ENCODE peak calls at places on chromosome 4, in ten cellular contexts. H, R, D, Y, S, B, F, X, P and A are unnamed samples.

GRCh38 chr4:165060938-165061337 is 7.3 kb downstream of the TRIM75 start:
- DNase-seq in S (peak; percentile 11), F (no peak), Y (no peak), R (no peak), P (peak; percentile 2), H (no peak), D (no peak), X (no peak), B (no peak), A (no peak)

GRCh38 chr4:54099959-54100606 is at the start of gene GSX2:
- DNase-seq in Y (no peak), X (no peak), D (no peak), R (no peak), B (no peak), S (no peak), P (no peak), H (no peak), F (no peak), A (peak; percentile 36)

GRCh38 chr4:126708716-126709115 is 924.0 kb upstream of the INTU start:
- DNase-seq in F (no peak), D (no peak), P (no peak), X (no peak), S (peak; percentile 93), H (no peak), Y (no peak), B (no peak), R (no peak), A (no peak)

GRCh38 chr4:151415978-151416377 is 7.0 kb downstream of the FHIP1A start:
- DNase-seq in R (no peak), D (no peak), X (no peak), B (no peak), S (no peak), P (peak; percentile 75), H (peak; percentile 59), Y (no peak), F (no peak), A (no peak)

GRCh38 chr4:87819281-87819919 is 13.4 kb upstream of the MEPE start:
- DNase-seq in S (no peak), Y (no peak), R (no peak), D (no peak), P (peak; percentile 80), H (peak; percentile 71), X (no peak), F (no peak), B (no peak), A (no peak)

GRCh38 chr4:107600456-107600855 is 119.6 kb downstream of the PAPSS1 start:
- DNase-seq in X (no peak), B (no peak), H (peak; percentile 53), R (no peak), P (peak; percentile 5), Y (no peak), D (no peak), F (no peak), S (no peak), A (no peak)

GRCh38 chr4:149676076-149676475 is 139.6 kb downstream of the IQCM start:
- DNase-seq in X (no peak), S (no peak), F (no peak), B (no peak), Y (no peak), H (no peak), R (no peak), D (no peak), P (no peak), A (no peak)

GRCh38 chr4:25937801-25938200 is 23.8 kb downstream of the SMIM20 start:
- DNase-seq in X (no peak), Y (no peak), P (peak; percentile 64), D (no peak), S (no peak), R (no peak), F (no peak), B (no peak), H (peak; percentile 64), A (no peak)

GRCh38 chr4:85673540-85673939 is 198.6 kb downstream of the ARHGAP24 start:
- DNase-seq in F (no peak), D (no peak), B (no peak), X (no peak), P (no peak), R (no peak), Y (no peak), S (no peak), H (no peak), A (no peak)

GRCh38 chr4:52081216-52081615 is 30.1 kb downstream of the SPATA18 start:
- DNase-seq in Y (no peak), P (no peak), S (no peak), X (no peak), B (no peak), D (no peak), H (no peak), F (no peak), R (no peak), A (no peak)